ENCODE peak calls at places on chromosomes 3 and 15, in four cellular contexts. O is HCT116; Q is CD4-positive, CD25-positive, alpha-beta regulatory T cell; J is DND-41. A is an unnamed sample. For H3K27me3, H3K4me1 and H3K9me3, the result is how much of the 10 kb centered on the place peaks cover.

GRCh38 chr3:69282191-69282590 is 103.7 kb downstream of the FRMD4B start:
- DNase-seq in O (no peak), Q (peak), J (no peak), A (peak)

GRCh38 chr3:7536921-7537320 is 676.0 kb downstream of the GRM7 start:
- DNase-seq in O (no peak), Q (no peak), J (no peak), A (no peak)

GRCh38 chr15:91409430-91409829 is 309.4 kb downstream of the SV2B start:
- DNase-seq in O (no peak), Q (no peak), J (no peak), A (no peak)

GRCh38 chr15:90075420-90076289 is 26.6 kb downstream of the IDH2 start:
- DNase-seq in O (peak), Q (no peak), J (no peak), A (no peak)

GRCh38 chr3:9770276-9770812 is 597 bp upstream of the CAMK1 start:
- DNase-seq in O (no peak), Q (no peak), J (no peak), A (no peak)

GRCh38 chr15:73438651-73439050 is 4.3 kb upstream of the REC114 start:
- DNase-seq in O (no peak), Q (no peak), J (no peak), A (no peak)

GRCh38 chr3:50627407-50628051 is 10.6 kb downstream of the MAPKAPK3 start:
- DNase-seq in O (peak), Q (no peak), J (peak), A (no peak)

GRCh38 chr15:96388673-96389072 is 58.2 kb downstream of the NR2F2 start:
- DNase-seq in O (no peak), Q (no peak), J (no peak), A (no peak)

GRCh38 chr3:30145281-30145680 is 461.1 kb upstream of the TGFBR2 start:
- DNase-seq in O (no peak), Q (no peak), J (no peak), A (no peak)

GRCh38 chr15:65038838-65039237 is 6.3 kb upstream of the SLC51B start:
- DNase-seq in O (no peak), Q (no peak), J (no peak), A (no peak)

GRCh38 chr15:60520825-60521368 is 42.0 kb upstream of the ICE2 start:
- DNase-seq in O (peak), Q (peak), J (peak), A (peak)

GRCh38 chr3:168820748-168821445 is 725.2 kb upstream of the GOLIM4 start:
- DNase-seq in O (no peak), Q (no peak), J (no peak), A (no peak)

GRCh38 chr15:88454867-88455810 is 12.0 kb downstream of the MRPL46 start:
- DNase-seq in O (peak), Q (no peak), J (peak), A (no peak)

GRCh38 chr3:36964827-36965226 is 20.0 kb upstream of the TRANK1 start:
- DNase-seq in O (no peak), Q (no peak), J (no peak), A (no peak)

GRCh38 chr3:122533931-122534334 is 19.2 kb upstream of the KPNA1 start:
- DNase-seq in O (peak), Q (no peak), J (no peak), A (no peak)

GRCh38 chr3:79954756-79955155 is 187.0 kb upstream of the ROBO1 start:
- DNase-seq in O (no peak), Q (no peak), J (no peak), A (no peak)

GRCh38 chr3:41746215-41746614 is 215.7 kb downstream of the ULK4 start:
- DNase-seq in O (no peak), Q (no peak), J (no peak), A (no peak)

GRCh38 chr3:43996379-43997301 is 245.0 kb upstream of the TOPAZ1 start:
- DNase-seq in O (no peak), Q (no peak), J (no peak), A (no peak)

GRCh38 chr3:24428470-24428869 is 66.2 kb downstream of the THRB start:
- DNase-seq in O (no peak), Q (no peak), J (no peak), A (no peak)

GRCh38 chr3:31936661-31937060 is 44.4 kb downstream of the OSBPL10 start:
- DNase-seq in O (no peak), Q (no peak), J (no peak), A (no peak)

DNA sequence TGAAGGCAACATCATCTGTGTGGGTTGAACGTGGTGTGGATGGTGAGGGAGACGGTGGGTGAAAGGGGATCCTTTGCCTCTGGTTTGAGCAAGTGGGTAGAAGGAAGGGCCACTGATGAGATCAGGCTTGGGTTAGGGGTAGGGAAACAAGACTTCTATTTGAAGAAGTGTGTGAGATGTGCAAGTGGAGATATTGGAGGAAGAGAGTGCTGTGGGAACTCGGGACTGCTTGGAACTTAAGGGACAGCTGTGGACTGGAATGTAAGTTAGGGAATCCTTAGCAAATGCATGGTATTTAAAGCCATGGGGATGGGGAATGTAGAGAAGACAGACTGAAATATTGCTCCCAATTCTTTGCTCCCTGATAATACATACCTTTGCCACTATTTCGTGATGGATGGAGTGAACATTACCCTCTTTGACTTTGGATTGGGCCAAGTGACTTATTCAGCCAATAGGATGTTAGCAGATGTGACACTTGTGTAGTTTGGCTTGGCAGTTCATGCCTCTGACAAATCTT is 30.2 kb upstream of the AMOTL2 start:
- DNase-seq in O (no peak), Q (no peak), J (no peak), A (no peak)
- H3K27me3 ChIP-seq in O (under half), Q (under half), J (under half), A (under half)

GRCh38 chr3:171297228-171297627 is 163.0 kb downstream of the TNIK start:
- DNase-seq in O (no peak), Q (no peak), J (no peak), A (no peak)

GRCh38 chr3:171297951-171298350 is 162.3 kb downstream of the TNIK start:
- DNase-seq in O (no peak), Q (no peak), J (no peak), A (no peak)

GRCh38 chr3:171295502-171296373 is 164.5 kb downstream of the TNIK start:
- DNase-seq in O (no peak), Q (no peak), J (no peak), A (no peak)

GRCh38 chr3:171302009-171302408 is 158.2 kb downstream of the TNIK start:
- DNase-seq in O (no peak), Q (no peak), J (no peak), A (no peak)

GRCh38 chr3:171301002-171301401 is 159.2 kb downstream of the TNIK start:
- DNase-seq in O (no peak), Q (no peak), J (no peak), A (no peak)
- H3K4me1 ChIP-seq in O (under half), Q (under half), J (under half), A (under half)

GRCh38 chr15:49372366-49372765 is 50.7 kb upstream of the FGF7 start:
- DNase-seq in O (no peak), Q (no peak), J (no peak), A (no peak)
- H3K9me3 ChIP-seq in O (under half), Q (under half), J (under half), A (under half)

DNA sequence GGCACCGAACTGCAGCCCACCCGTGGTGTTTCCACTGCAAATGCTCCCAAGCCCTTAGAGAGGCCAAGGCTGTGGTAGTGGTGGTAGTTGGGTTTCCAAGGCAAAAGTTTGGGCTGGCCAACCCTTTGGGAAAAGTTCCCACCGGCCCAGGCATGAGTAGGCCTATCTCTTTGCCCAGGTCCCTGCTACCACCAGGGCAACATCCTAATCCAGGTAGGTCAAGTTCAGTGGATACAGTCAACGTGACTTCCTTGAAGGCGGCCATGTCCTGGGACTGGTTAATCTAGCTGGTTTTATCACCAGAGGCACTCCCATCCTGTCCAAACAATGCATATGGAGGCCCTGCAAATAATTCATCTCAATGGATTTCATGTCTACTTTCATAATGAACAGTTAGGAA is 1.6 kb upstream of the ONECUT1 start:
- DNase-seq in O (no peak), Q (no peak), J (no peak), A (no peak)
- H3K27me3 ChIP-seq in O (under half), Q (half or more), J (under half), A (half or more)

DNA sequence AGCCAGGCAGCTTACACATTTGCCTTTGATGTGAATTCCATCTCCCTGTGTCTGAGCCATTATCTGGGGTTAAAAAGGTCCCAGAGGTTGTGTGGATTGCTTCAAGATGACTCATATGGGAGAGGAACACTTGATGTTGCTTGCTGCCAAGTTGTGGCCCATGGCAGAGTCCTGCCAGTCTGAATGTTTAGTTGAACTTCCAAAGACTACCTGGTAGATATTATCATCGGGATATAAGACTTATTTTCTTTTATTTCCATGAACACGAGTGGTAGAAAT is 85.6 kb downstream of the TJP1 start:
- DNase-seq in O (peak), Q (no peak), J (no peak), A (no peak)
- H3K4me1 ChIP-seq in O (half or more), Q (under half), J (under half), A (under half)

A was measured in CD4-positive, alpha-beta memory T cell.